ENCODE peak calls at places on chromosomes 4 and X, in ten cellular contexts. Q is HAP-1; G is NCI-H2081; J is HuH-7; L is activated CD4-positive, CD25-positive, alpha-beta regulatory T cell; E is NCI-H510A treated with DMSO at 0.1 percent for 48 hours; Z is activated CD8-positive, alpha-beta memory T cell treated with anti-CD3 and anti-CD28 coated beads for 4 hours; P is stimulated activated CD8-positive, alpha-beta memory T cell treated with anti-CD3 and anti-CD28 coated beads, Interleukin-15, amount 100 ng/mL, for 4 hours; N is mammary epithelial cell; I is Calu3. A is an unnamed sample.

GRCh38 chr4:85725727-85726170 is 250.8 kb downstream of the ARHGAP24 start:
- DNase-seq in I (no peak), E (no peak), Q (no peak), P (no peak), Z (no peak), N (no peak), L (no peak), G (no peak), J (no peak), A (no peak)

GRCh38 chr4:150867148-150867547 is 147.9 kb downstream of the LRBA start:
- DNase-seq in L (peak), G (peak), Q (peak), I (peak), N (peak), J (peak), Z (no peak), E (peak), P (no peak), A (peak)

GRCh38 chrX:103629295-103630170 is 758 bp downstream of the TCEAL1 start:
- DNase-seq in Z (no peak), J (peak), P (no peak), L (no peak), N (peak), I (peak), E (peak), Q (peak), G (peak), A (peak)

GRCh38 chr4:123477804-123478209 is 81.2 kb downstream of the SPRY1 start:
- DNase-seq in I (no peak), Z (peak), L (no peak), Q (no peak), N (no peak), P (peak), E (no peak), G (no peak), J (no peak), A (peak)

GRCh38 chr4:54647070-54647469 is 10.7 kb upstream of the KIT start:
- DNase-seq in P (no peak), Z (no peak), Q (no peak), E (no peak), L (no peak), J (no peak), I (no peak), N (no peak), G (no peak), A (no peak)

GRCh38 chrX:74063426-74064155 is 240.4 kb upstream of the ZCCHC13 start:
- DNase-seq in Q (no peak), L (no peak), Z (no peak), E (no peak), N (no peak), I (no peak), P (no peak), J (no peak), G (no peak), A (no peak)

GRCh38 chrX:1600406-1601050 is 9.1 kb downstream of the AKAP17A start:
- DNase-seq in E (no peak), Q (no peak), G (no peak), J (no peak), L (no peak), P (no peak), N (no peak), Z (no peak), I (no peak), A (no peak)

GRCh38 chrX:137926090-137926489 is 360.2 kb downstream of the ZIC3 start:
- DNase-seq in J (no peak), G (peak), Q (peak), L (no peak), P (no peak), E (no peak), I (no peak), Z (no peak), N (no peak), A (no peak)

GRCh38 chr4:121253961-121254360 is 89.8 kb upstream of the TNIP3 start:
- DNase-seq in E (no peak), N (no peak), I (no peak), L (no peak), P (no peak), Z (no peak), Q (no peak), J (no peak), G (no peak), A (no peak)

GRCh38 chrX:2708601-2709200 is 17.6 kb downstream of the CD99 start:
- DNase-seq in G (no peak), J (no peak), E (no peak), Z (no peak), P (no peak), N (no peak), L (no peak), I (no peak), Q (no peak), A (no peak)

GRCh38 chrX:108399427-108400165 is 38.6 kb downstream of the COL4A6 start:
- DNase-seq in E (no peak), L (no peak), J (no peak), Z (no peak), G (peak), Q (peak), I (no peak), P (no peak), N (peak), A (no peak)

GRCh38 chrX:111284615-111285294 is 14.5 kb upstream of the CAPN6 start:
- DNase-seq in N (no peak), P (no peak), G (no peak), I (no peak), L (no peak), E (no peak), J (no peak), Q (no peak), Z (no peak), A (peak)

GRCh38 chr4:62070291-62070852 is 870.2 kb downstream of the ADGRL3 start:
- DNase-seq in L (no peak), P (no peak), Q (no peak), E (no peak), J (no peak), Z (no peak), G (no peak), I (no peak), N (no peak), A (no peak)

GRCh38 chr4:3280466-3280865 is 12.4 kb upstream of the RGS12 start:
- DNase-seq in I (no peak), P (no peak), G (no peak), E (no peak), Q (no peak), N (no peak), Z (no peak), L (no peak), J (no peak), A (no peak)

GRCh38 chr4:76197971-76198410 is 15.6 kb downstream of the SCARB2 start:
- DNase-seq in L (no peak), E (peak), G (peak), Z (no peak), J (no peak), I (no peak), P (no peak), Q (peak), N (peak), A (no peak)

GRCh38 chr4:7145291-7145934 is 46.9 kb upstream of the SORCS2 start:
- DNase-seq in G (no peak), E (no peak), J (no peak), Q (no peak), L (no peak), P (no peak), I (no peak), Z (no peak), N (no peak), A (no peak)

GRCh38 chr4:113406723-113407016 is 354.9 kb downstream of the CAMK2D start:
- DNase-seq in E (peak), Q (no peak), P (no peak), I (no peak), L (no peak), Z (no peak), G (peak), N (peak), J (no peak), A (no peak)

GRCh38 chrX:141341341-141341740 is 99.0 kb upstream of the SPANXC start:
- DNase-seq in Z (no peak), Q (no peak), N (peak), J (no peak), G (no peak), E (no peak), I (no peak), L (no peak), P (no peak), A (no peak)

GRCh38 chrX:781216-782211 is 150.9 kb downstream of the SHOX start:
- DNase-seq in Q (peak), P (no peak), Z (no peak), L (no peak), G (no peak), J (no peak), E (no peak), I (no peak), N (no peak), A (no peak)

GRCh38 chr4:111630705-111631104 is 514.5 kb upstream of the FAM241A start:
- DNase-seq in L (no peak), I (no peak), P (no peak), G (peak), Z (no peak), N (no peak), Q (no peak), E (peak), J (no peak), A (peak)

GRCh38 chr4:141642711-141643110 is 6.3 kb downstream of the IL15 start:
- DNase-seq in E (peak), I (no peak), J (no peak), P (no peak), Q (no peak), Z (no peak), L (no peak), N (peak), G (no peak), A (no peak)

GRCh38 chrX:75603833-75604232 is 81.0 kb upstream of the ZDHHC15 start:
- DNase-seq in L (no peak), Q (no peak), G (peak), I (no peak), E (peak), P (no peak), Z (no peak), N (peak), J (peak), A (peak)

GRCh38 chr4:948101-948935 is 16.1 kb downstream of the TMEM175 start:
- DNase-seq in N (no peak), L (no peak), G (no peak), J (no peak), Z (no peak), E (no peak), P (no peak), Q (no peak), I (no peak), A (peak)

GRCh38 chr4:84258905-84259830 is 239.9 kb downstream of the NKX6-1 start:
- DNase-seq in P (no peak), N (peak), I (peak), Q (peak), G (peak), J (no peak), Z (no peak), L (no peak), E (no peak), A (peak)

GRCh38 chr4:1359976-1360375 is 13.0 kb downstream of the UVSSA start:
- DNase-seq in Z (no peak), J (no peak), P (no peak), E (no peak), Q (no peak), L (no peak), G (no peak), N (no peak), I (no peak), A (no peak)

GRCh38 chrX:153635788-153636668 is 11.0 kb upstream of the DUSP9 start:
- DNase-seq in P (no peak), Z (no peak), E (peak), G (no peak), J (peak), I (peak), Q (peak), L (no peak), N (no peak), A (peak)

GRCh38 chr4:76996445-76996844 is 46.9 kb downstream of the SEPTIN11 start:
- DNase-seq in L (no peak), J (no peak), E (peak), Q (no peak), I (no peak), Z (no peak), N (no peak), P (no peak), G (no peak), A (no peak)